ENCODE peak calls at places on chromosomes 4 and X, in five cellular contexts. One of them, this sample, is unnamed. For H4K20me1, the result is how much of the 10 kb centered on the place peaks cover.

GRCh38 chr4:183403486-183403885 is 41.0 kb upstream of the CDKN2AIP start:
- DNase-seq in GM23248: peak
- DNase-seq in keratinocyte: no peak
- DNase-seq in mammary epithelial cell: no peak
- DNase-seq in hepatocyte: no peak
- DNase-seq in this sample: no peak

GRCh38 chr4:179666226-179666625 is 2224.0 kb upstream of the AGA start:
- DNase-seq in keratinocyte: no peak
- DNase-seq in hepatocyte: no peak
- DNase-seq in GM23248: no peak
- DNase-seq in mammary epithelial cell: no peak
- DNase-seq in this sample: no peak

GRCh38 chr4:127844605-127845116 is 36.0 kb upstream of the PLK4 start:
- DNase-seq in GM23248: peak
- DNase-seq in keratinocyte: no peak
- DNase-seq in hepatocyte: no peak
- DNase-seq in mammary epithelial cell: no peak
- DNase-seq in this sample: peak

GRCh38 chr4:136329042-136329662 is 1203.1 kb downstream of the PCDH18 start:
- DNase-seq in keratinocyte: no peak
- DNase-seq in hepatocyte: no peak
- DNase-seq in GM23248: no peak
- DNase-seq in mammary epithelial cell: peak
- DNase-seq in this sample: no peak

GRCh38 chr4:98939892-98940298 is 11.0 kb upstream of the EIF4E start:
- DNase-seq in GM23248: peak
- DNase-seq in mammary epithelial cell: peak
- DNase-seq in hepatocyte: peak
- DNase-seq in keratinocyte: no peak
- DNase-seq in this sample: peak

GRCh38 chrX:43956034-43956433 is 17.2 kb downstream of the NDP start:
- DNase-seq in hepatocyte: no peak
- DNase-seq in mammary epithelial cell: no peak
- DNase-seq in keratinocyte: no peak
- DNase-seq in GM23248: no peak
- DNase-seq in this sample: no peak

GRCh38 chr4:160498211-160498610 is 1395.3 kb downstream of the RAPGEF2 start:
- DNase-seq in GM23248: no peak
- DNase-seq in mammary epithelial cell: no peak
- DNase-seq in hepatocyte: no peak
- DNase-seq in keratinocyte: no peak
- DNase-seq in this sample: no peak

GRCh38 chrX:51292421-51292820 is 40.2 kb upstream of the NUDT10 start:
- DNase-seq in GM23248: no peak
- DNase-seq in hepatocyte: no peak
- DNase-seq in keratinocyte: no peak
- DNase-seq in mammary epithelial cell: no peak
- DNase-seq in this sample: no peak

GRCh38 chrX:150308532-150309157 is 54.5 kb upstream of the MAMLD1 start:
- DNase-seq in GM23248: no peak
- DNase-seq in hepatocyte: no peak
- DNase-seq in mammary epithelial cell: no peak
- DNase-seq in keratinocyte: no peak
- DNase-seq in this sample: no peak

GRCh38 chr4:165874799-165875371 is 1.8 kb downstream of the TLL1 start:
- DNase-seq in mammary epithelial cell: peak
- DNase-seq in hepatocyte: peak
- DNase-seq in keratinocyte: no peak
- DNase-seq in GM23248: no peak
- DNase-seq in this sample: no peak

GRCh38 chrX:71492086-71493065 is 40.5 kb upstream of the OGT start:
- DNase-seq in keratinocyte: no peak
- DNase-seq in mammary epithelial cell: peak
- DNase-seq in GM23248: peak
- DNase-seq in hepatocyte: no peak
- DNase-seq in this sample: peak

GRCh38 chr4:4858527-4858926 is 938 bp upstream of the MSX1 start:
- DNase-seq in hepatocyte: no peak
- DNase-seq in mammary epithelial cell: no peak
- DNase-seq in GM23248: no peak
- DNase-seq in keratinocyte: no peak
- DNase-seq in this sample: no peak

GRCh38 chrX:7139202-7140081 is 8.1 kb upstream of the STS start:
- DNase-seq in hepatocyte: no peak
- DNase-seq in GM23248: peak
- DNase-seq in mammary epithelial cell: no peak
- DNase-seq in keratinocyte: no peak
- DNase-seq in this sample: peak

GRCh38 chr4:140504261-140504660 is 6.2 kb upstream of the MGAT4D start:
- DNase-seq in mammary epithelial cell: no peak
- DNase-seq in keratinocyte: no peak
- DNase-seq in hepatocyte: no peak
- DNase-seq in GM23248: peak
- DNase-seq in this sample: no peak

GRCh38 chrX:56746996-56747395 is 18.0 kb downstream of the NBDY start:
- DNase-seq in mammary epithelial cell: peak
- DNase-seq in GM23248: no peak
- DNase-seq in keratinocyte: no peak
- DNase-seq in hepatocyte: no peak
- DNase-seq in this sample: no peak

GRCh38 chr4:55329012-55329411 is 17.0 kb upstream of the SRD5A3 start:
- DNase-seq in hepatocyte: no peak
- DNase-seq in GM23248: no peak
- DNase-seq in keratinocyte: no peak
- DNase-seq in mammary epithelial cell: peak
- DNase-seq in this sample: no peak

GRCh38 chr4:165631912-165632311 is 241.1 kb upstream of the TLL1 start:
- DNase-seq in hepatocyte: no peak
- DNase-seq in GM23248: no peak
- DNase-seq in mammary epithelial cell: peak
- DNase-seq in keratinocyte: no peak
- DNase-seq in this sample: no peak

GRCh38 chr4:123856689-123857545 is 460.3 kb downstream of the SPRY1 start:
- DNase-seq in keratinocyte: no peak
- DNase-seq in hepatocyte: peak
- DNase-seq in GM23248: peak
- DNase-seq in mammary epithelial cell: no peak
- DNase-seq in this sample: peak

GRCh38 chrX:48461830-48462229 is 8.2 kb downstream of the SLC38A5 start:
- DNase-seq in GM23248: peak
- DNase-seq in mammary epithelial cell: peak
- DNase-seq in hepatocyte: no peak
- DNase-seq in keratinocyte: no peak
- DNase-seq in this sample: no peak

GRCh38 chr4:148335133-148335532 is 107.1 kb downstream of the NR3C2 start:
- DNase-seq in hepatocyte: no peak
- DNase-seq in GM23248: no peak
- DNase-seq in mammary epithelial cell: no peak
- DNase-seq in keratinocyte: no peak
- DNase-seq in this sample: no peak

GRCh38 chr4:104064650-104065577 is 345.1 kb upstream of the TACR3 start:
- DNase-seq in keratinocyte: no peak
- DNase-seq in mammary epithelial cell: peak
- DNase-seq in GM23248: peak
- DNase-seq in hepatocyte: peak
- DNase-seq in this sample: peak

GRCh38 chrX:46574337-46574940 is 874 bp downstream of the CHST7 start:
- DNase-seq in mammary epithelial cell: peak
- DNase-seq in keratinocyte: no peak
- DNase-seq in hepatocyte: no peak
- DNase-seq in GM23248: peak
- DNase-seq in this sample: no peak

GRCh38 chr4:69025191-69025998 is 70.9 kb upstream of the UGT2B7 start:
- DNase-seq in hepatocyte: peak
- DNase-seq in GM23248: no peak
- DNase-seq in mammary epithelial cell: no peak
- DNase-seq in keratinocyte: no peak
- DNase-seq in this sample: no peak

GRCh38 chr4:6538586-6538985 is 36.4 kb upstream of the MAN2B2 start:
- DNase-seq in GM23248: no peak
- DNase-seq in hepatocyte: no peak
- DNase-seq in mammary epithelial cell: no peak
- DNase-seq in keratinocyte: no peak
- DNase-seq in this sample: no peak

GRCh38 chr4:7040760-7041159 is 2.4 kb upstream of the TADA2B start:
- DNase-seq in GM23248: no peak
- DNase-seq in hepatocyte: no peak
- DNase-seq in mammary epithelial cell: no peak
- DNase-seq in keratinocyte: no peak
- DNase-seq in this sample: no peak

GRCh38 chrX:28586891-28587635 is at the start of gene IL1RAPL1:
- DNase-seq in keratinocyte: no peak
- DNase-seq in hepatocyte: peak
- DNase-seq in GM23248: peak
- DNase-seq in mammary epithelial cell: peak
- DNase-seq in this sample: peak

GRCh38 chr4:169158860-169159259 is 111.9 kb downstream of the SH3RF1 start:
- DNase-seq in mammary epithelial cell: no peak
- DNase-seq in GM23248: no peak
- DNase-seq in hepatocyte: no peak
- DNase-seq in keratinocyte: no peak
- DNase-seq in this sample: no peak

GRCh38 chr4:10032625-10033024 is 11.3 kb upstream of the SLC2A9 start:
- DNase-seq in hepatocyte: no peak
- DNase-seq in mammary epithelial cell: peak
- DNase-seq in keratinocyte: no peak
- DNase-seq in GM23248: peak
- DNase-seq in this sample: peak

DNA sequence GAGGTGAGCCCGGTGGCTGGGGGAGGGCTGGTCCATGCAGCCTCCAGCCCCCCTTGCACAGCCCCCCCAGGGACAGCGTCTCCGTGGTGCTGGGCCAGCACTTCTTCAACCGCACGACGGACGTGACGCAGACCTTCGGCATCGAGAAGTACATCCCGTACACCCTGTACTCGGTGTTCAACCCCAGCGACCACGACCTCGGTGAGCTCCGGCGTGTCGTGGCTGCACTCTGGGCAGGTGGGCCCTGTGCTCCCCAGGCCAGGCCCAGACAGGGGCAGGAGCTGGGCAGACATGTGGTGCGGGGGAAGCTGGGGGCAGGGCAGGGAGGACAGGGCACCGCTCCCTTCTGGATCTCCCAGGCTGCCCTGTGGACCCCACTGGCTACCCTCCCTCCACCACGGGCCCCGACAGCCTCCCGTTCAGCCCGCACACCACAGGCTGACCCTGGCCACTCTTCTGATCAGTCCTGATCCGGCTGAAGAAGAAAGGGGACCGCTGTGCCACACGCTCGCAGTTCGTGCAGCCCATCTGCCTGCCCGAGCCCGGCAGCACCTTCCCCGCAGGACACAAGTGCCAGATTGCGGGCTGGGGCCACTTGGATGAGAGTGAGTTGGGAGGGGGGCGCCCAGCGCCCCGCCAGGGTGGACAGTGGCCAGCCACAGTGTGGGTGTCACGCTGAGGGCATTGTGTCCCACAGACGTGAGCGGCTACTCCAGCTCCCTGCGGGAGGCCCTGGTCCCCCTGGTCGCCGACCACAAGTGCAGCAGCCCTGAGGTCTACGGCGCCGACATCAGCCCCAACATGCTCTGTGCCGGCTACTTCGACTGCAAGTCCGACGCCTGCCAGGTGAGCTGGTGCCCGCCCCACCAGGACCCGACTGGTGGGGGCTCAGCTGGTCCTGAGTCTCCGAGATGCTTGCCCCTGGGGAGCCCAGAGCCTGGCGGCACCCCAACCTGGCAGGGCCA is 5.9 kb downstream of the HGFAC start:
- DNase-seq in keratinocyte: no peak
- DNase-seq in mammary epithelial cell: no peak
- DNase-seq in GM23248: no peak
- DNase-seq in hepatocyte: no peak
- DNase-seq in this sample: no peak
- TF ChIP-seq EZH2 in keratinocyte: no peak
- TF ChIP-seq EZH2 in mammary epithelial cell: no peak
- TF ChIP-seq EZH2 in GM23248: no peak
- TF ChIP-seq EZH2 in hepatocyte: no peak
- TF ChIP-seq EZH2 in this sample: no peak

GRCh38 chr4:735583-735982 is 30.0 kb downstream of the PCGF3 start:
- DNase-seq in keratinocyte: no peak
- DNase-seq in GM23248: no peak
- DNase-seq in mammary epithelial cell: no peak
- DNase-seq in hepatocyte: no peak
- DNase-seq in this sample: no peak
- H4K20me1 ChIP-seq in keratinocyte: under half
- H4K20me1 ChIP-seq in GM23248: under half
- H4K20me1 ChIP-seq in mammary epithelial cell: under half
- H4K20me1 ChIP-seq in hepatocyte: under half
- H4K20me1 ChIP-seq in this sample: under half

DNA sequence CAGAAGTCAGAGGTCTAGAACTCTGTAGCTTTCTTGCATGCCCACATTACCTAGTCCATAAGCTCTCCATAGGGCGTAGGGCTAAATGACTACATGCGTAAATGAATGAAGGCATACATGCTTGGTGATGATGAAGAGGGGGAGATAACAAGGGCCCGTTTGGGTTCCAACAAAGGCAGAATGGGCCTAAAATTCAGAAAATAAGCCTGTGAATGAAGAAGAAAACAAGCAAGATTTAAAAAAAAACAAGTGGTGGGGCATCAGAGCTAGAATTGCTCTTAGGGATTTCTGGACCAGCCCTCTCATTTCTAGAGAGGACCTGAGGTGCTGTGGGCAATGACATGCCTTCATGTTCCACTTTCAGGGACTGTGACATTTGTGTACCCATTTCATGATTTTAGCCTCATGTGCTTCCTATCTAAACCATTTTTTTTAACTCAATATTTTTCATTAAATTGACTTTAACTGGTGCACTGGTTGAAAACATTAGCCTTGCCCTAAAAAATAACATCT is 12.1 kb downstream of the GPRIN3 start:
- DNase-seq in mammary epithelial cell: no peak
- DNase-seq in GM23248: no peak
- DNase-seq in keratinocyte: no peak
- DNase-seq in hepatocyte: no peak
- DNase-seq in this sample: no peak
- H3K4me3 ChIP-seq in mammary epithelial cell: no peak
- H3K4me3 ChIP-seq in GM23248: no peak
- H3K4me3 ChIP-seq in keratinocyte: no peak
- H3K4me3 ChIP-seq in hepatocyte: no peak
- H3K4me3 ChIP-seq in this sample: no peak

DNA sequence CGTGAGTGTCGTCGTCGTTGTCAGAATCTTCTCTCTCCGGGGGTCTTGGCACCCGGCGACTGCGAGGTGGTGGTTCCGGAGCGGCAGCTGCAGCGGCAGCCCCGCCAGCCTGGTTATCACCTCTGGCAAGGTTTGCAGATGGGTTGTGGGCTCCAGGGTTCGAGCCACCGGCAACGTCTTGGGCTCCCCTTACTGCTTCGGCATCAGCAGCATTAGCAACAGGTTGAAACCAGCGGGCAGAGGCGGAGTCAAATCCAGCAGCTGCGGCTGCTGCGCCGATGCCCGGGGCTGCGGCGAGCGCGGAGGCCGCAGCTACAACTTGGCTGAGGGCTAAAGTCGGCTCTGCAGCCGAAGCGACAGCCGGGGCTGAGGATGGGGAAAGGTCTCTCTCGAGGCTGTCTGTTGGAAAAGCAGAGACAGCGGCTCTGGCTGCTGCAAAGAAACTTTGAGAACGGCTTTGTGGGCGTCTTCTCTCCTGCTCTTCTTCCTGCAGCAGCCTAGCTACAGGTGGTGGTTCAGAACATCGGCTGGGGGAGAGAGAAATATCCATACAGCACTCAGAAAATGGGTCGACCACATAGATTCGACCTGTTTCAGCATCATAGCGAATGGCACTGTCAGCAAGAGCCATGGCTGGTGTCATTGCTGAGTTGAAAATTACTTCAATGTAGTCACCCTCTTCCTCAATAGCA is 3.6 kb downstream of the IRS4 start:
- DNase-seq in GM23248: no peak
- DNase-seq in hepatocyte: peak
- DNase-seq in mammary epithelial cell: no peak
- DNase-seq in keratinocyte: no peak
- DNase-seq in this sample: no peak
- TF ChIP-seq EZH2 in GM23248: no peak
- TF ChIP-seq EZH2 in hepatocyte: peak
- TF ChIP-seq EZH2 in mammary epithelial cell: no peak
- TF ChIP-seq EZH2 in keratinocyte: peak
- TF ChIP-seq EZH2 in this sample: peak